ENCODE peak calls at places on chromosome 15, in ten cellular contexts. Q is body of pancreas, E is psoas muscle, N is IMR-90, M is WTC11, Y is astrocyte, D is brain microvascular endothelial cell, H is hepatocyte, C is MCF 10A, J is sigmoid colon. A is an unnamed sample.

GRCh38 chr15:67807836-67808235 is 17.5 kb upstream of the SKOR1 start:
- DNase-seq in Q (no peak), E (no peak), N (no peak), M (no peak), Y (no peak), D (no peak), H (no peak), C (no peak), J (peak; percentile 21), A (no peak)

GRCh38 chr15:76058714-76059319 is 968 bp upstream of the TMEM266 start:
- DNase-seq in Q (peak; percentile 25), E (no peak), N (no peak), M (peak; percentile 42), Y (no peak), D (no peak), H (peak; percentile 43), C (peak; percentile 21), J (no peak), A (peak; percentile 8)

GRCh38 chr15:79863886-79864285 is 32.9 kb downstream of the MTHFS start:
- DNase-seq in Q (no peak), E (no peak), N (peak; percentile 65), M (no peak), Y (peak; percentile 70), D (no peak), H (no peak), C (peak; percentile 63), J (no peak), A (no peak)

GRCh38 chr15:72604794-72605193 is 49.7 kb upstream of the GOLGA6B start:
- DNase-seq in Q (no peak), E (no peak), N (no peak), M (peak; percentile 73), Y (no peak), D (no peak), H (no peak), C (peak; percentile 36), J (no peak), A (no peak)

GRCh38 chr15:73941044-73941443 is 14.8 kb downstream of the LOXL1 start:
- DNase-seq in Q (no peak), E (peak; percentile 50), N (peak; percentile 97), M (no peak), Y (peak; percentile 97), D (peak; percentile 94), H (peak; percentile 68), C (peak; percentile 18), J (no peak), A (no peak)

GRCh38 chr15:67104453-67104852 is 39.1 kb downstream of the SMAD3 start:
- DNase-seq in Q (no peak), E (no peak), N (no peak), M (no peak), Y (no peak), D (no peak), H (no peak), C (no peak), J (no peak), A (no peak)

GRCh38 chr15:59371458-59372351 is 966 bp downstream of the MYO1E start:
- DNase-seq in Q (peak; percentile 68), E (peak; percentile 72), N (no peak), M (peak; percentile 42), Y (no peak), D (no peak), H (peak; percentile 75), C (peak; percentile 54), J (peak; percentile 67), A (no peak)

GRCh38 chr15:91520848-91521247 is 332.7 kb upstream of the SLCO3A1 start:
- DNase-seq in Q (no peak), E (no peak), N (peak; percentile 86), M (no peak), Y (peak; percentile 51), D (no peak), H (no peak), C (no peak), J (no peak), A (no peak)

GRCh38 chr15:85100186-85100937 is 118.7 kb downstream of the PDE8A start:
- DNase-seq in Q (no peak), E (no peak), N (peak; percentile 8), M (no peak), Y (no peak), D (no peak), H (no peak), C (peak; percentile 23), J (no peak), A (no peak)

DNA sequence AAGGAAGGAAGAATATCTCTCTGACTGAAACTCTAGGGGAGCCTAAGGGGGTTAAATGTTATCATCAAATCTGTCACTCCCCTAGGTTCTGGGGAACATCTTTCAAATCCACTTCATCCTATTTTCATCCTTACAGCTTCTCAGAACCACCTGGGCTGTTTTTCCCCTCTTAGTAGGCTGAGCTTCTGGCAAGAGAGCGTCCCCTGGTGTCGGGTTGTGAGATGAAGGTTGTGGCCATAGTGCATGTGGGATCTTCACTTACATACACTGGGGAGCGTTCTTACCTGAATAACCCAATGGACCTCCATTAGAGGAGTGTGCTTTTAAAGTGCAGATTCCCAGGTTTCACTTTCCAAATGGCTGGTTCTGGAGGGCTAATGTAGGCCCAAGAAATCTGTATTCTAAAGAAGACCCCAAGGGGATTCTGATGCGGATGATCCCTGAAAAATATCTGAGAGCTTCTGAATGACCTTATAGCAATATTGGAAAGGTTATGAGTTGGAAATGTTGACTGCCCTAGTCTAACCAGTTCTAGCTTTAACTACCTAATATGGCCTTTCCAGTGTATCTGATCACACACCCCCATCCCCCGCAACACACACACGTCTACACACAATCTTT is 663.7 kb downstream of the AGBL1 start:
- DNase-seq in Q (peak; percentile 16), E (peak; percentile 48), N (no peak), M (peak; percentile 83), Y (peak; percentile 9), D (no peak), H (peak; percentile 73), C (peak; percentile 55), J (no peak), A (peak; percentile 41)
- TF ChIP-seq CTCF in Q (peak; percentile 29), E (peak; percentile 23), N (no peak), M (peak; percentile 82), Y (no peak), D (no peak), H (peak; percentile 72), C (peak; percentile 90), J (peak; percentile 12), A (peak; percentile 75)

GRCh38 chr15:28964098-28964497 is 78.3 kb downstream of the APBA2 start:
- DNase-seq in Q (no peak), E (no peak), N (no peak), M (no peak), Y (no peak), D (no peak), H (no peak), C (no peak), J (no peak), A (no peak)

GRCh38 chr15:28969511-28970085 is 83.8 kb downstream of the APBA2 start:
- DNase-seq in Q (no peak), E (no peak), N (no peak), M (no peak), Y (no peak), D (no peak), H (no peak), C (no peak), J (no peak), A (no peak)

GRCh38 chr15:28963711-28964081 is 77.9 kb downstream of the APBA2 start:
- DNase-seq in Q (no peak), E (no peak), N (no peak), M (no peak), Y (no peak), D (no peak), H (no peak), C (no peak), J (no peak), A (no peak)

GRCh38 chr15:28962851-28963710 is 77.3 kb downstream of the APBA2 start:
- DNase-seq in Q (no peak), E (no peak), N (no peak), M (no peak), Y (peak; percentile 50), D (no peak), H (no peak), C (no peak), J (peak; percentile 12), A (no peak)

GRCh38 chr15:28967071-28967470 is 81.3 kb downstream of the APBA2 start:
- DNase-seq in Q (no peak), E (no peak), N (peak; percentile 70), M (no peak), Y (peak; percentile 39), D (no peak), H (no peak), C (no peak), J (no peak), A (no peak)
- TF ChIP-seq CTCF in Q (no peak), E (no peak), N (no peak), M (no peak), Y (no peak), D (no peak), H (no peak), C (no peak), J (no peak), A (no peak)

GRCh38 chr15:52764731-52765130 is 25.4 kb downstream of the ONECUT1 start:
- DNase-seq in Q (no peak), E (no peak), N (no peak), M (no peak), Y (no peak), D (no peak), H (no peak), C (no peak), J (no peak), A (no peak)

GRCh38 chr15:52760562-52760961 is 29.6 kb downstream of the ONECUT1 start:
- DNase-seq in Q (no peak), E (no peak), N (no peak), M (no peak), Y (no peak), D (no peak), H (no peak), C (no peak), J (no peak), A (no peak)

GRCh38 chr15:52759969-52760368 is 30.2 kb downstream of the ONECUT1 start:
- DNase-seq in Q (no peak), E (no peak), N (no peak), M (no peak), Y (no peak), D (no peak), H (no peak), C (no peak), J (no peak), A (no peak)

GRCh38 chr15:52762621-52763020 is 27.5 kb downstream of the ONECUT1 start:
- DNase-seq in Q (no peak), E (no peak), N (no peak), M (no peak), Y (no peak), D (no peak), H (no peak), C (no peak), J (no peak), A (no peak)

GRCh38 chr15:52765779-52766178 is 24.4 kb downstream of the ONECUT1 start:
- DNase-seq in Q (peak; percentile 33), E (no peak), N (peak; percentile 6), M (no peak), Y (no peak), D (peak; percentile 49), H (no peak), C (no peak), J (no peak), A (no peak)
- TF ChIP-seq CTCF in Q (no peak), E (no peak), N (peak; percentile 21), M (no peak), Y (no peak), D (peak; percentile 64), H (peak; percentile 26), C (no peak), J (no peak), A (peak; percentile 52)

DNA sequence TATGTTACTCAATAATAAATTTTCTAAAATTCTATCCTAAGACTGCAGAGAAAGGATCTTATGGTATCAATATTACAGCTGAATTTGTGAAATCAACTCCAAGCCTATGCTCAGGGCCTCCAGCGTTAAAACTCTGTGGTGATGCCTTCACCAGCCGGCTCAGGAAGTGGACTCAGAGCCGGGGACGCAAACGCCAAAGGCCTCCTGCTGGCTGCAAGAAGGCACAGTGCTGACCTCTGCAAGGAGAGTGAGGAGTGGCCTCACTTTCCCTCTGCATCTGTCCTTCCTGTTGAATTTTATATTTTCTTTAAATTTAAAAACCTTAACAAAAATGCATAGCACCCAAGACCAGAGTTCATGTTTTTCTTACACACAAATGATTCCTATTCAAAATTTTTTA is 48.5 kb downstream of the HERC2 start:
- DNase-seq in Q (no peak), E (no peak), N (peak; percentile 34), M (peak; percentile 39), Y (no peak), D (peak; percentile 42), H (peak; percentile 9), C (no peak), J (no peak), A (peak; percentile 25)
- TF ChIP-seq CTCF in Q (no peak), E (no peak), N (peak; percentile 27), M (no peak), Y (peak; percentile 16), D (peak; percentile 75), H (no peak), C (no peak), J (no peak), A (peak; percentile 46)

A was measured in neural crest cell.